ENCODE peak calls at places on chromosomes 13 and 19, in nine cellular contexts. C, Z, A, H, S, K, F, E and B are unnamed samples.

GRCh38 chr13:100722517-100722916 is 47.9 kb upstream of the TMTC4 start:
- DNase-seq in S (no peak), C (no peak), Z (no peak), F (no peak), H (no peak), K (no peak), A (no peak), E (no peak), B (no peak)

GRCh38 chr19:38796154-38796553 is 7.2 kb downstream of the LGALS7B start:
- DNase-seq in C (no peak), K (no peak), Z (no peak), E (no peak), A (no peak), F (no peak), S (no peak), H (no peak), B (no peak)

GRCh38 chr19:10518444-10519361 is 1.5 kb upstream of the S1PR5 start:
- DNase-seq in F (no peak), C (no peak), S (no peak), K (no peak), H (no peak), A (no peak), E (no peak), Z (no peak), B (no peak)

GRCh38 chr13:50449465-50449864 is 394.0 kb downstream of the DLEU7 start:
- DNase-seq in E (no peak), Z (peak; percentile 72), H (no peak), K (no peak), C (no peak), A (no peak), S (no peak), F (no peak), B (no peak)

GRCh38 chr19:6270076-6270745 is 9.6 kb downstream of the MLLT1 start:
- DNase-seq in H (no peak), Z (no peak), E (no peak), C (no peak), K (no peak), A (no peak), S (no peak), F (no peak), B (no peak)

GRCh38 chr13:37163626-37164365 is 58.3 kb upstream of the CSNK1A1L start:
- DNase-seq in F (no peak), C (no peak), Z (no peak), E (no peak), A (no peak), S (no peak), K (no peak), H (no peak), B (no peak)

GRCh38 chr13:19882231-19882630 is 18.8 kb upstream of the ZMYM5 start:
- DNase-seq in A (no peak), K (no peak), H (no peak), C (no peak), S (no peak), F (no peak), E (no peak), Z (no peak), B (no peak)

GRCh38 chr13:54185785-54186184 is 1157.2 kb downstream of the OLFM4 start:
- DNase-seq in C (no peak), S (no peak), Z (no peak), A (no peak), K (no peak), H (no peak), E (no peak), F (no peak), B (no peak)

GRCh38 chr13:74931698-74932433 is 550.1 kb downstream of the TBC1D4 start:
- DNase-seq in F (no peak), Z (no peak), C (no peak), S (no peak), H (no peak), E (no peak), K (no peak), A (no peak), B (no peak)

GRCh38 chr19:52786078-52786463 is 520 bp downstream of the ZNF600 start:
- DNase-seq in S (peak; percentile 24), H (no peak), C (no peak), F (no peak), Z (peak; percentile 2), E (no peak), K (peak; percentile 75), A (no peak), B (no peak)

GRCh38 chr19:33402421-33403220 is 29.1 kb downstream of the CEBPG start:
- DNase-seq in H (no peak), K (peak; percentile 62), C (no peak), S (peak; percentile 38), F (no peak), A (no peak), Z (no peak), E (no peak), B (no peak)

GRCh38 chr13:43783820-43784219 is 3.0 kb downstream of the ENOX1 start:
- DNase-seq in S (no peak), E (no peak), H (no peak), A (no peak), F (no peak), Z (peak; percentile 66), K (no peak), C (no peak), B (no peak)

GRCh38 chr13:97223711-97224461 is 1.8 kb downstream of the MBNL2 start:
- DNase-seq in K (peak; percentile 80), H (no peak), A (peak; percentile 64), F (peak; percentile 83), S (peak; percentile 55), C (peak; percentile 42), Z (peak; percentile 91), E (no peak), B (no peak)

GRCh38 chr13:19607523-19608078 is 25.9 kb upstream of the MPHOSPH8 start:
- DNase-seq in Z (no peak), F (no peak), K (no peak), E (no peak), A (no peak), H (no peak), C (no peak), S (no peak), B (no peak)

GRCh38 chr19:5354403-5354802 is 13.8 kb upstream of the PTPRS start:
- DNase-seq in Z (no peak), S (no peak), H (no peak), K (no peak), E (no peak), A (peak; percentile 34), F (no peak), C (no peak), B (no peak)

GRCh38 chr19:49387936-49388372 is at the start of gene KASH5:
- DNase-seq in Z (peak; percentile 67), E (no peak), A (no peak), H (no peak), F (peak; percentile 75), C (peak; percentile 83), K (peak; percentile 95), S (peak; percentile 78), B (no peak)

GRCh38 chr13:46295531-46296464 is 84.1 kb downstream of the LRRC63 start:
- DNase-seq in E (no peak), F (peak; percentile 46), A (no peak), K (no peak), H (no peak), S (peak; percentile 34), Z (peak; percentile 73), C (peak; percentile 34), B (no peak)

GRCh38 chr19:13906525-13906904 is 514 bp downstream of the CC2D1A start:
- DNase-seq in Z (no peak), H (no peak), C (peak; percentile 63), K (no peak), A (peak; percentile 58), S (peak; percentile 82), E (no peak), F (no peak), B (no peak)

GRCh38 chr19:51798958-51799310 is 4.0 kb downstream of the FPR3 start:
- DNase-seq in A (no peak), F (no peak), Z (no peak), H (no peak), K (no peak), C (no peak), S (peak; percentile 11), E (no peak), B (no peak)

GRCh38 chr19:53540091-53540490 is 2.1 kb downstream of the ZNF331 start:
- DNase-seq in A (no peak), Z (no peak), S (no peak), K (no peak), E (no peak), H (no peak), F (no peak), C (no peak), B (no peak)

GRCh38 chr19:18291590-18292459 is 10.4 kb upstream of the JUND start:
- DNase-seq in E (no peak), K (peak; percentile 98), F (peak; percentile 91), S (peak; percentile 90), H (no peak), Z (peak; percentile 72), C (peak; percentile 82), A (peak; percentile 51), B (no peak)
- TF ChIP-seq POLR2AphosphoS5 in E (peak; percentile 99), K (peak; percentile 96), F (peak; percentile 73), S (peak; percentile 78), H (peak; percentile 27), Z (peak; percentile 10), C (peak; percentile 84), A (no peak), B (peak; percentile 85)

DNA sequence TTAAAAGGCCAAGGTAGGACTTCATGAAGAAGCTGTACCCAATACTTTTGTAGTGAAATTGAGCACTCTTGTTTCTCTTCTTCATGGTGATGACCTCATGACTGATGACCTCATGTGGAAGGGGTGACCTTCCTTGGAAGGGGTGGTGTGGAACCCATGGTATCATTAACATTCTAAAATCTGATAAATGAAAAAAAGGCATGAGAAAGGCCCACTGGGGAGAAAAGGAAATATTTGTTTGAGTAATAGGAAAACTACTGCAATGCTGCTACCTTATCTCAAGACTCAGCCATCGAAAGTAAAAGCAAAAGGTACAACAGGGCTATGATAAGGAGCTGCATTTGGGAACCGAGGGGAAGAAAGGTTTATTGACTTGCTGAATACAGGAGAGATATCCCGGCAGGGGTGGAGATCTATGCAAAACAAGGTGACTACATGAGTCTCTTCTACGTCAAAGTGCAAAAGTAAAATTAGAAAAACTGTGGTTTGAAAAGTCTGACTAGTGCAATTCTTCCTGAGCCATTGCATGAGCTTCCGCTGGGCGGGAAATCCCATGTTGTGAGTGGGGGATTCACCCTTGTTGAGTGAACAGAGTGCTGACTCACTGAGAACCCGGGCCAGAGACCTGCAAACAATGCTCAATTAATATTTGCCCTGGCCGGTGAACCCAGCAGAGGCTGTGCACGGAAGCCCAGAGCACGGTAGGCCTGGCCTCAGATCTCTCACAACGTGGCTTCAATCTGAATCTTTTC is 138.9 kb upstream of the RFC3 start:
- DNase-seq in E (no peak), H (no peak), F (peak; percentile 45), A (peak; percentile 97), S (peak; percentile 62), Z (peak; percentile 95), C (peak; percentile 83), K (peak; percentile 84), B (no peak)
- TF ChIP-seq POLR2A in E (no peak), H (no peak), F (no peak), A (peak; percentile 81), S (no peak), Z (peak; percentile 38), C (no peak), K (no peak), B (no peak)

GRCh38 chr13:110307697-110308376 is 753 bp downstream of the COL4A2 start:
- DNase-seq in K (no peak), A (no peak), Z (peak; percentile 60), H (no peak), C (no peak), E (no peak), F (peak; percentile 17), S (no peak), B (no peak)
- TF ChIP-seq POLR2AphosphoS5 in K (peak; percentile 18), A (no peak), Z (no peak), H (no peak), C (peak; percentile 2), E (peak; percentile 50), F (no peak), S (no peak), B (peak; percentile 5)

GRCh38 chr19:3785938-3786824 is at the start of gene MATK:
- DNase-seq in S (no peak), Z (no peak), K (peak; percentile 79), H (no peak), C (no peak), E (no peak), F (no peak), A (no peak), B (no peak)
- TF ChIP-seq POLR2A in S (no peak), Z (no peak), K (no peak), H (no peak), C (no peak), E (no peak), F (no peak), A (no peak), B (no peak)